ENCODE peak calls at places on chromosome 1, in ten cellular contexts. I is progenitor cell of endocrine pancreas; Y is T-helper 2 cell; H is tibial nerve; X is stimulated activated CD4-positive, alpha-beta T cell treated with anti-CD3 and anti-CD28 coated beads, Interleukin-2, amount 100 ng/mL, for 24 hours; D is transverse colon; P is left ventricle myocardium superior; S is activated CD4-positive, alpha-beta T cell treated with anti-CD3 and anti-CD28 coated beads for 4 hours; E is CD8-positive, alpha-beta memory T cell; Z is aorta. M is an unnamed sample.

GRCh38 chr1:71638081-71638766 is 557.4 kb upstream of the ZRANB2 start:
- DNase-seq in Y (no peak), Z (no peak), D (no peak), E (no peak), H (no peak), X (no peak), P (no peak), I (no peak), S (no peak), M (no peak)

GRCh38 chr1:17553970-17554369 is 14.5 kb downstream of the ARHGEF10L start:
- DNase-seq in Z (peak), X (no peak), D (no peak), S (no peak), I (no peak), P (peak), Y (no peak), E (no peak), H (no peak), M (no peak)

GRCh38 chr1:229280921-229281320 is 10.0 kb downstream of the RAB4A start:
- DNase-seq in Y (peak), P (no peak), D (no peak), E (no peak), I (no peak), Z (no peak), H (no peak), X (no peak), S (no peak), M (no peak)

GRCh38 chr1:94156226-94156625 is 35.3 kb upstream of the ABCA4 start:
- DNase-seq in Z (no peak), I (no peak), X (no peak), D (no peak), Y (no peak), S (no peak), E (no peak), H (no peak), P (no peak), M (no peak)

GRCh38 chr1:174273766-174274165 is 114.4 kb downstream of the RABGAP1L start:
- DNase-seq in S (no peak), D (no peak), Y (no peak), I (no peak), H (no peak), X (no peak), Z (no peak), P (no peak), E (no peak), M (no peak)

GRCh38 chr1:29330856-29331255 is 94.5 kb downstream of the PTPRU start:
- DNase-seq in Z (no peak), Y (no peak), P (no peak), I (no peak), D (no peak), H (no peak), E (no peak), X (no peak), S (no peak), M (no peak)

GRCh38 chr1:37294096-37294495 is 180.3 kb upstream of the ZC3H12A start:
- DNase-seq in E (no peak), Z (no peak), H (no peak), S (no peak), D (no peak), I (no peak), Y (no peak), P (no peak), X (no peak), M (no peak)

GRCh38 chr1:24186993-24187790 is at the start of gene IFNLR1:
- DNase-seq in Z (peak), H (no peak), P (peak), S (peak), X (peak), Y (peak), I (peak), D (peak), E (peak), M (no peak)

GRCh38 chr1:82494117-82494516 is 693.4 kb downstream of the ADGRL2 start:
- DNase-seq in E (no peak), H (no peak), X (no peak), S (no peak), I (no peak), Z (no peak), Y (no peak), D (no peak), P (no peak), M (no peak)

GRCh38 chr1:45516465-45516864 is 5.2 kb downstream of the PRDX1 start:
- DNase-seq in D (no peak), P (no peak), X (no peak), S (no peak), Y (no peak), H (no peak), Z (no peak), I (no peak), E (no peak), M (no peak)

M was measured in cortex of kidney.